ENCODE peak calls at places on chromosomes 5 and 9, in four cellular contexts. G is HepG2, C is GM12878, N is K562. P is an unnamed sample.

GRCh38 chr9:88706193-88707112 is 171.5 kb downstream of the NXNL2 start:
- DNase-seq in G (peak), C (no peak), N (no peak), P (no peak)

GRCh38 chr5:1003296-1003937 is 5.2 kb upstream of the NKD2 start:
- DNase-seq in G (no peak), C (no peak), N (no peak), P (no peak)

GRCh38 chr5:107112207-107112606 is 558.5 kb downstream of the EFNA5 start:
- DNase-seq in G (no peak), C (no peak), N (no peak), P (no peak)

GRCh38 chr9:129998491-129999122 is 44.4 kb downstream of the FNBP1 start:
- DNase-seq in G (no peak), C (no peak), N (no peak), P (no peak)

GRCh38 chr5:141182248-141182647 is at the start of gene PCDHB16:
- DNase-seq in G (peak), C (no peak), N (peak), P (no peak)

GRCh38 chr5:147452137-147452838 is 57.6 kb downstream of the DPYSL3 start:
- DNase-seq in G (no peak), C (no peak), N (no peak), P (no peak)

GRCh38 chr9:36865731-36866635 is 168.1 kb downstream of the PAX5 start:
- DNase-seq in G (no peak), C (no peak), N (no peak), P (no peak)

GRCh38 chr9:36559036-36559695 is 13.5 kb upstream of the MELK start:
- DNase-seq in G (no peak), C (no peak), N (no peak), P (no peak)

GRCh38 chr9:94850540-94851434 is 124.3 kb downstream of the AOPEP start:
- DNase-seq in G (no peak), C (no peak), N (no peak), P (no peak)

GRCh38 chr5:66633754-66634153 is 37.6 kb downstream of the MAST4 start:
- DNase-seq in G (peak), C (no peak), N (no peak), P (no peak)

DNA sequence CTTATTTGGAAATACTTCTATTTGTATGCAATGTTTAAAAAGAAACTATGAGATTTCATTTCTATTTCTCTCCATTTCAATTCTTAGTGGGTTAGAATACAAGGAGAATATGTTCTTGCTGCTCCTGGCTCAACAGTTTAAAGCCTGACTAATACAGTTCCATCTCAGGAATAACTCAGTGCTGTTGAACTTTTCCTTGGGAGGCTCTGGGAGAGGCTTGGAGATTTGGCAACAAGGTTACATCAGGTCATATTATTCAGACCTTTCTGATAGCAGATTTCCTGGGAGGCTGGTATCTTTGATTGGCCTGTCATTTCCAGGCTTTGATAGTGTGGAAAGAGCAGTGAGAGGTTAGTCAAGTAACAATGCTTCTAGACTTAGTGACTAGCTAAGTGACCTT is 481.7 kb upstream of the KLF4 start:
- DNase-seq in G (no peak), C (no peak), N (no peak), P (no peak)
- TF ChIP-seq TAF1 in G (no peak), C (no peak), N (no peak), P (no peak)

GRCh38 chr5:172059661-172060100 is 53.2 kb upstream of the FBXW11 start:
- DNase-seq in G (peak), C (no peak), N (peak), P (no peak)
- TF ChIP-seq POLR2A in G (no peak), C (no peak), N (no peak), P (no peak)

DNA sequence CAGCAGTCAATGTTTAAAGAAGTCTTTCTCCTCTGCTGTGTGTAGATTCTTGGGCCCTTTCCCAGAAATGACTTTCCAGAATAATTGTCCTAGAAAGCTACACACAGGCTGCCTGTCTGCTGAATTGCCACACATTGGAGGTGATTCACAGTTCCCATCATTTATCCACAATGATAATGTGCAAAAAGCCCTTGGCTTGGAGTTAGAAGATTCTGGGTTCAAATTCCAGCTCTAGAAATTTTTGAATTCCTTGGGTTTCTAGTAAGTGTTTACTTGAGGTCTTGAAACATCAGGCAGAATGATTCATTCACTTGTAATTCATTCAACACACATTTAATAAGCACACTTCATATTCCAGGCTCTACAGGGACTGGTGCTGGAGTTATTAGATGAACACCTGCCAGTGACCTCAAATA is 28.6 kb upstream of the EPB41L4B start:
- DNase-seq in G (no peak), C (no peak), N (no peak), P (no peak)
- TF ChIP-seq TAF1 in G (no peak), C (no peak), N (no peak), P (no peak)

GRCh38 chr5:150155258-150156032 is at the start of gene PDGFRB:
- DNase-seq in G (no peak), C (no peak), N (peak), P (peak)
- TF ChIP-seq POLR2A in G (no peak), C (no peak), N (no peak), P (no peak)

GRCh38 chr5:14684757-14685156 is 20.2 kb downstream of the OTULIN start:
- DNase-seq in G (no peak), C (no peak), N (no peak), P (no peak)
- TF ChIP-seq TAF1 in G (no peak), C (no peak), N (no peak), P (no peak)

P was measured in GM12892.